ENCODE peak calls at places on chromosome 9, in seven cellular contexts. D is colonic mucosa, M is uterus, C is AG04450, N is cardiac muscle cell, I is sigmoid colon, Z is OCI-LY7. K is an unnamed sample.

GRCh38 chr9:122180633-122181032 is 20.9 kb downstream of the MORN5 start:
- DNase-seq in D (no peak), M (peak), C (peak), N (no peak), I (no peak), Z (no peak), K (no peak)

GRCh38 chr9:76585487-76586459 is 126.8 kb downstream of the GCNT1 start:
- DNase-seq in D (peak), M (no peak), C (no peak), N (no peak), I (no peak), Z (no peak), K (no peak)

GRCh38 chr9:85978496-85978895 is 37.5 kb downstream of the NAA35 start:
- DNase-seq in D (no peak), M (no peak), C (peak), N (no peak), I (no peak), Z (no peak), K (no peak)

GRCh38 chr9:136889858-136890257 is 3.5 kb downstream of the TRAF2 start:
- DNase-seq in D (no peak), M (no peak), C (no peak), N (no peak), I (no peak), Z (no peak), K (no peak)

GRCh38 chr9:6780690-6781089 is 22.9 kb downstream of the KDM4C start:
- DNase-seq in D (no peak), M (no peak), C (no peak), N (no peak), I (no peak), Z (no peak), K (no peak)

GRCh38 chr9:104794070-104794469 is 30.1 kb downstream of the NIPSNAP3B start:
- DNase-seq in D (no peak), M (no peak), C (no peak), N (no peak), I (no peak), Z (no peak), K (peak)

GRCh38 chr9:137758067-137758466 is 119.5 kb upstream of the CACNA1B start:
- DNase-seq in D (no peak), M (no peak), C (no peak), N (no peak), I (peak), Z (no peak), K (no peak)

GRCh38 chr9:113673726-113674125 is 202.4 kb upstream of the ZNF618 start:
- DNase-seq in D (no peak), M (no peak), C (no peak), N (no peak), I (no peak), Z (no peak), K (no peak)

GRCh38 chr9:90870646-90871326 is 69.2 kb downstream of the SYK start:
- DNase-seq in D (peak), M (peak), C (no peak), N (peak), I (no peak), Z (peak), K (no peak)

GRCh38 chr9:22119537-22120167 is 110.5 kb upstream of the CDKN2B start:
- DNase-seq in D (no peak), M (no peak), C (no peak), N (peak), I (no peak), Z (peak), K (no peak)
- TF ChIP-seq CTCF in D (peak), M (no peak), C (peak), N (peak), I (no peak), Z (peak), K (peak)

DNA sequence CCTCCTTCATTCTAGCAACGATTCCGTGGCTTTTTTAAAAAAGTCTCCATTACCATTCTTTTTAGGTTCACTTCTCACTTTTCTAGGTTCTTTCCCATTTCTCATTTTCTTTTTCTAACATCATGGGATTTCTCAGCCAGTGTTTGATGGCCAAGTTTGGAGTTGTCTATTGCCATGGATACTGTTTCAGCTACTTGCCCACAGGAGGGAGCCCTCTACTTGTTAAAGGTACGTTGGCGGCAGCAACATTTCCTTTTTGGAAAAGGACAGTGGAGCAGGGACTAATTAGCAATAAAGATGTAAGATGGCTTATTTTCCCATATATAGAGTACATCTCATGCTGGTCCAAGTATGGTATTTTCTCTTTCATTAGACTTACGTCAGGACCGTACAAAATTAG is 2257.5 kb upstream of the C9orf72 start:
- DNase-seq in D (peak), M (no peak), C (no peak), N (peak), I (no peak), Z (no peak), K (no peak)
- TF ChIP-seq CTCF in D (peak), M (no peak), C (peak), N (no peak), I (no peak), Z (peak), K (no peak)

DNA sequence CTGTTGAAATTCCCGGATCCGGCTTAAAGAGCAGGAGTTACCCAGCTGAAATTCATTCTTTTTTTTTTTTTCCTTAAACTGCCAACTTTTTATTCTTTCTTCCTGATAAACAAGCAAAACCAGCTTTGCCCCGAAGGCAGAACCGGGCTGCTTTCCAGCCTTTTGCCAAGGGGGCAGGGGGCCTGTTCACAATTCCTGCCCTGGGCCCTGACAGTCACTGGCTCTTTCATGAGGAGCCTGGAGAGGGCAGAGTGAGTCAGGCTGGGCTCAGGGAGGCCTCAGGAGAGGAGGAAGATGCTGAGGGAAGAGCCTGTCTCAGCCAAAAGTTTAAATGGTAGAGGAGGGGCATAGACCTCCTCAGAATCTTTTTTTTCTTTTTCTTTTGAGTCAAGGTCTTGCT is 4.8 kb downstream of the GLIPR2 start:
- DNase-seq in D (no peak), M (peak), C (no peak), N (peak), I (peak), Z (no peak), K (no peak)
- TF ChIP-seq CTCF in D (no peak), M (peak), C (peak), N (peak), I (peak), Z (peak), K (no peak)

DNA sequence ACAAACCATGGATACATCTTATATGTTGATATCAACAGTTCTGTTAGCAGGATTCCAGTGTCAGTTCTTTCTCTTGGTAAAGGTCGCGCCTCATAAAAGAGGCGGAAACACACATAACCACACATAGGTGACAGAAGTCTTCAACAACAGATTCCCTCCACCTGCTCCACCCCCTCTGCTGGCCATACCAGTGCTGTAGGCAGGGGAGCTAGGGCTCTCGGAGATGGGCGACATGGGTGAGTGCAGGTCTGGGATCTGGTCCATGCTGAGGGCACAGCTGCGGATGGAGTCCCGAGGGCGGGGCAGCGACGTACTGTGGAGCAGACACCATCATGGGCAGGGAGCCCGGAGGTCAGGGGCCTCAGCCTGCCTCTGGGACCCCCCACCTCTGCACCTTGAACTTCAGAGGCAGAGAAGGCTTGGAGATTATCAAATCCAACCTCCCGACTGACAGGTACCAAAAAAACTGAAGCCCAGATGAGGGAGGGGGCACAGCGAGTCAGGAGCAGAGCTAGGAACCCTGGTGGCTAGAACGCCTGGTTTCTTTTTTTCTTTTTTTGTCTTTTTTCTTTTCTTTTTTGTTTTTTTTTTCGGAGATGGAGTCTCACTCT is 12.0 kb upstream of the TOR2A start:
- DNase-seq in D (no peak), M (no peak), C (no peak), N (no peak), I (no peak), Z (no peak), K (no peak)
- TF ChIP-seq CTCF in D (no peak), M (no peak), C (no peak), N (no peak), I (no peak), Z (no peak), K (no peak)

GRCh38 chr9:127397722-127398647 is 1.0 kb downstream of the SLC2A8 start:
- DNase-seq in D (peak), M (peak), C (no peak), N (peak), I (peak), Z (peak), K (peak)
- TF ChIP-seq CTCF in D (peak), M (peak), C (peak), N (peak), I (peak), Z (peak), K (peak)

GRCh38 chr9:9003184-9003583 is 1203.6 kb upstream of the DMAC1 start:
- DNase-seq in D (peak), M (no peak), C (no peak), N (peak), I (no peak), Z (no peak), K (no peak)

GRCh38 chr9:9004844-9005243 is 1205.3 kb upstream of the DMAC1 start:
- DNase-seq in D (no peak), M (no peak), C (no peak), N (peak), I (no peak), Z (no peak), K (no peak)
- TF ChIP-seq CTCF in D (no peak), M (no peak), C (no peak), N (no peak), I (no peak), Z (no peak), K (no peak)

DNA sequence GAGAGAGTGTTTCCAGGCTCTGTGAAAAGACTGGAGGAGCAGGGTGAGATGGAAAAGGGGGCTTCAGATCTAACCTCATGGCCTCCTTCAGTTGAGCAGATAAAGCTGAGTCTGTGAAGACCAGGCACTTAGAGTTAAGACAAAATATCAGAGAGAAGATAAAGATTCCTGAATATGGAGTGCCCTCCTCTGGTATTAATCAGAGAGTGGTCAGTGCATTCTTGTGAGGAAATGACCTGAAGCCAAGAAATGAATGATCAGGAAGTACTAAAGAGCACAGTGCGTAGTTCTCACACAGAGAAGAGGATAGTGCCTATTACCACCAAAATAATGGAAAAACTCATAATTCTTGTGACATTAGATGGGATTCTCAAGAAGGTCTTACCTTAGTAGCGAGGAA is 1417.0 kb upstream of the ACO1 start:
- DNase-seq in D (no peak), M (no peak), C (no peak), N (peak), I (no peak), Z (no peak), K (no peak)
- TF ChIP-seq CTCF in D (no peak), M (no peak), C (no peak), N (no peak), I (no peak), Z (no peak), K (no peak)

GRCh38 chr9:116051528-116051927 is 102.1 kb upstream of the PAPPA start:
- DNase-seq in D (no peak), M (no peak), C (no peak), N (no peak), I (no peak), Z (no peak), K (no peak)
- TF ChIP-seq CTCF in D (no peak), M (no peak), C (no peak), N (no peak), I (no peak), Z (no peak), K (no peak)